ENCODE peak calls at places on chromosomes 13 and 19, in five cellular contexts. B is K562, G is GM12878, R is HepG2, C is H1. A is an unnamed sample.

GRCh38 chr19:10871711-10872550 is 578 bp downstream of the CARM1 start:
- DNase-seq in R (no peak), G (no peak), B (no peak), C (no peak), A (peak; percentile 33)

GRCh38 chr13:33932765-33933406 is 114.9 kb downstream of the RFC3 start:
- DNase-seq in R (no peak), B (no peak), G (no peak), C (no peak), A (no peak)

GRCh38 chr19:5237190-5237780 is 103.3 kb downstream of the PTPRS start:
- DNase-seq in B (no peak), G (no peak), C (no peak), R (no peak), A (no peak)

GRCh38 chr13:44230736-44231135 is 142.9 kb upstream of the SERP2 start:
- DNase-seq in B (no peak), C (no peak), R (no peak), G (no peak), A (no peak)

GRCh38 chr13:38814331-38814730 is 127.5 kb downstream of the FREM2 start:
- DNase-seq in C (no peak), R (no peak), B (no peak), G (no peak), A (no peak)

GRCh38 chr19:31955061-31955460 is 390.3 kb upstream of the ZNF507 start:
- DNase-seq in G (no peak), B (no peak), R (no peak), C (no peak), A (no peak)

GRCh38 chr19:41926028-41926860 is 2.0 kb downstream of the ERFL start:
- DNase-seq in G (no peak), B (no peak), R (no peak), C (no peak), A (no peak)

GRCh38 chr19:46299004-46299509 is 2.2 kb downstream of the HIF3A start:
- DNase-seq in B (peak; percentile 7), R (peak; percentile 54), C (no peak), G (no peak), A (no peak)

GRCh38 chr13:29754486-29754806 is 96.0 kb downstream of the UBL3 start:
- DNase-seq in B (peak; percentile 4), G (no peak), C (no peak), R (peak; percentile 47), A (peak; percentile 23)

GRCh38 chr19:19224852-19225494 is 13.2 kb downstream of the NCAN start:
- DNase-seq in R (peak; percentile 78), C (peak; percentile 73), B (peak; percentile 96), G (no peak), A (peak; percentile 90)

GRCh38 chr13:72230131-72230530 is 363.1 kb upstream of the DACH1 start:
- DNase-seq in G (no peak), C (no peak), B (no peak), R (no peak), A (no peak)

DNA sequence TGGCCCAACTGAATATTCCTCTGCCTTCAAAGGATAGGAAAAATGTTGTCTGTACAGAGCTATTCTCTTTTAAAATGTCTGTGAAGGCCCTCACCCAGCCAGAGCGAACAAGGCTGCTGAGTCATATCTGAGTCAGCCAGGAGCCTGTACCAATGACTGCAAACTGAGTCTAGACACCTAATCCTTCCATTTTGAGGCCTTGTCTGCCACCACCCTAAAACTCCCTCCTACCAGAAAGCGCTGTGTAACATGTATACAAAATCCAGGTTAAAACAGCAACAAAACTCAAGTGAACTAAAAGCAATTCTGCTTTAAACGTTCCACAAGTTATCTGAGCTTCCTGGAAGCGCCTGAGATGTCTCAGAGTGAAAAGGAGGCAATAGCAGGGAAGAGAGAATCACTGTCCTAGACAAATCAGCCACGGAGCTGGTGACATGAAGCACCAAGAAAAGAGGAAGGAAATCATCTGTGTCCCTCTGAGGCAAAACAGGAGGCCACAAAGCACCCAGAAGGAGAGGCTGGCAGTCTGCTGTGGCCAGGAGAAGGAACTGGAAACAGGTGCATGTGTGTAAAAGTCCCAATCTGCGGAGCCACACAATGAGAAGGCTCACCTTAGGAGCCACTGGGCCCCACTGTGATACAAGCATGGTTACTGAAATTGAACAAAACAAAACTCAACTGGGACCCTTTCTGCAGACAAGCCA is 10.2 kb downstream of the DHRS12 start:
- DNase-seq in C (no peak), R (no peak), B (peak; percentile 73), G (peak; percentile 70), A (no peak)
- TF ChIP-seq SP1 in C (no peak), R (no peak), B (no peak), G (peak; percentile 21), A (no peak)

DNA sequence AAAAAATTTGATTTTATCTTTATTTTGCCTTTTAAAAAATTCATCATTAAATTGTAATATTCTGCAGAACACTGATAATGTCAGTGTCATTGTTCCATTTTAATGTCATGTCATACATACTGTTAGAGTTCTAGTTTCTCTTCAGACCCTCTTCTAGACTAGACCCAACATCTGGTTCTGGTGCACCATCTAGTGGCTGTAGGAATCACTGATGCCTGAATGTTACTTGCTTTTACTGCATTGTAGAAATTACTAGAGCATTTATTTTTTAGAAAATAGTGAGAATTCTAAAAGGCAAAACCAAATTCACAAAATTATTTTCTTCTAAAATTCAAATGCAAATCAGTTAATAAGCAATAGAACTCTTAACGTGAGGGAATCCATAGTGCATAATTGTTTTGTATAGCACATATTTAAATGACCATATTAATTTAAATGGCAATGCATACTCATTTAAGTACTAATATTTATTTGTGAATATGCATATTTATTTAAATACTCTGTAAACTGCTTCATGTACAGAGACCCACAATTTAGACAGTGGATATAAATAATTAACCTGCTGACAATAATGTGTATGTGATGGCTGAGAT is 425.7 kb downstream of the KLF12 start:
- DNase-seq in C (no peak), G (no peak), B (peak; percentile 56), R (peak; percentile 59), A (peak; percentile 49)
- TF ChIP-seq CREB1 in C (no peak), G (no peak), B (no peak), R (no peak), A (no peak)

GRCh38 chr19:23402388-23402787 is 7.1 kb upstream of the ZNF91 start:
- DNase-seq in B (no peak), G (no peak), C (no peak), R (no peak), A (no peak)

GRCh38 chr19:23395041-23395721 is at the start of gene ZNF91:
- DNase-seq in G (peak; percentile 85), C (peak; percentile 91), R (peak; percentile 98), B (peak; percentile 85), A (peak; percentile 94)

GRCh38 chr19:23403024-23403423 is 7.8 kb upstream of the ZNF91 start:
- DNase-seq in G (no peak), C (no peak), B (no peak), R (no peak), A (no peak)

GRCh38 chr19:23401086-23401485 is 5.8 kb upstream of the ZNF91 start:
- DNase-seq in G (no peak), R (no peak), C (no peak), B (no peak), A (no peak)

DNA sequence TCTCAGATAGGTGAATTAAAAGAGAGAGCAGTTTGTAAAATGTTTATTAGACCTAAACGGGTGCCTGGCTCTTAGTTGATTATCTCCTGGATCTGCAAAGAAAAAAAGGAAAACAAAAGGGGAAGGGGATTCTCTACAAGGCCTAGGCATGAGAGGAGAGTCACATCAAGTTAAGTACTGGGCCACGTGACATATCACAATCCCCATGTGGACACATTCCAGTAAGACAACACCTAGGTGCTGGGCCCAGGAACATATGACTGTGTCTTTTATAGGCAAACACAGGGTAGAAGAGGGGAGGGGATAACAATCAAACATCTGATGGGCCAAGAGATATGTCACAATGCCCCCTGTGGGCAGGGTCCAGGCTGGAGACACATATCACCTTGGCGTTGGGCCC is 4.2 kb upstream of the ZNF91 start:
- DNase-seq in R (peak; percentile 28), C (no peak), B (no peak), G (no peak), A (no peak)
- TF ChIP-seq SP1 in R (no peak), C (no peak), B (no peak), G (no peak), A (no peak)

DNA sequence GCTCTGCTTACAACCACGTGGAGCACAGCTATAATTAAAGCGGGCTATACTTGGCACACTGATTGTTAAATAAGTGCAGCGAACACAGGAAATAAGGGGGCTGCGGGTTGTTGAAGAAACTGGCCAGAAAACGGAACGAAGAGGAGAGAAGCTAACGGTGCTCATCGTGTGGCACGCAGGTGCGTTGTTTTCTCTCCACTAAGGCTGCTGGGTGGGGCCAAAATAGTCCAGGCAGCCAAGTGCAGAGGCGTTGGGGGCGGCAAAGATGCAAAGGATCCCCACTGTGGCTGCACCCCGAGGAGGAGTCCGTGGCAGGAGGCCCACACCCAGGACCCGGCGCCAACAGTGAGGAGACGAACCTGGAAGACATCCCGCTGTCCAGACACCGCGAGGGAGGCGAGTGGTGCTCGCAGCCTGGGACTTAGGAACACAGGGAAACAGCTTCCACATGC is 8.1 kb upstream of the ARL11 start:
- DNase-seq in G (no peak), C (no peak), R (no peak), B (no peak), A (no peak)
- TF ChIP-seq CREB1 in G (peak; percentile 16), C (no peak), R (no peak), B (no peak), A (no peak)